ENCODE peak calls at places on chromosome 19, in four cellular contexts. Q is activated naive CD4-positive, alpha-beta T cell treated with anti-CD3 and anti-CD28 coated beads, Interleukin-2, amount 10 ng/mL, durations not matched to agents 7 days and 5 days; N is cardiac fibroblast; X is GM03348. P is an unnamed sample.

GRCh38 chr19:8138201-8138600 is 11.2 kb downstream of the FBN3 start:
- DNase-seq in Q (no peak), X (no peak), N (no peak), P (no peak)

GRCh38 chr19:18282788-18283141 is 1.3 kb upstream of the JUND start:
- DNase-seq in X (no peak), Q (peak; percentile 52), N (no peak), P (no peak)

GRCh38 chr19:47765522-47766358 is 12.8 kb upstream of the SELENOW start:
- DNase-seq in N (peak; percentile 66), Q (peak; percentile 59), X (peak; percentile 73), P (no peak)

GRCh38 chr19:6032827-6033226 is 54.9 kb upstream of the RANBP3 start:
- DNase-seq in N (no peak), Q (no peak), X (no peak), P (no peak)

GRCh38 chr19:2726904-2727639 is 5.9 kb upstream of the DIRAS1 start:
- DNase-seq in X (no peak), Q (no peak), N (no peak), P (no peak)

GRCh38 chr19:5814123-5814839 is 9.4 kb downstream of the NRTN start:
- DNase-seq in Q (no peak), X (no peak), N (no peak), P (no peak)

GRCh38 chr19:18432275-18433038 is 5.5 kb downstream of the ISYNA1 start:
- DNase-seq in Q (no peak), N (no peak), X (no peak), P (no peak)

GRCh38 chr19:9406798-9407352 is 28.5 kb downstream of the ZNF266 start:
- DNase-seq in X (peak; percentile 93), Q (peak; percentile 72), N (peak; percentile 89), P (peak; percentile 12)

GRCh38 chr19:5052945-5053485 is 84.1 kb downstream of the KDM4B start:
- DNase-seq in Q (no peak), N (no peak), X (no peak), P (no peak)

GRCh38 chr19:2015611-2015950 is at the start of gene BTBD2:
- DNase-seq in X (peak; percentile 87), Q (peak; percentile 62), N (peak; percentile 92), P (no peak)

GRCh38 chr19:42443944-42444398 is 1.2 kb upstream of the CXCL17 start:
- DNase-seq in X (no peak), N (no peak), Q (no peak), P (no peak)

GRCh38 chr19:36449059-36449670 is 30.7 kb upstream of the ZFP82 start:
- DNase-seq in X (no peak), Q (no peak), N (no peak), P (no peak)

GRCh38 chr19:15587663-15588062 is 27.4 kb upstream of the CYP4F8 start:
- DNase-seq in N (no peak), X (no peak), Q (no peak), P (no peak)

GRCh38 chr19:48558018-48558684 is 6.2 kb downstream of the SULT2B1 start:
- DNase-seq in X (peak; percentile 81), Q (no peak), N (peak; percentile 45), P (no peak)

GRCh38 chr19:32622002-32622401 is 41.0 kb downstream of the PDCD5 start:
- DNase-seq in X (no peak), Q (no peak), N (no peak), P (no peak)

GRCh38 chr19:2546128-2547032 is 70.5 kb downstream of the GADD45B start:
- DNase-seq in X (no peak), N (peak; percentile 73), Q (no peak), P (no peak)